ENCODE peak calls at places on chromosome 19, in four cellular contexts. V is neuronal stem cell, Y is upper lobe of right lung, P is A549. B is an unnamed sample.

GRCh38 chr19:7560271-7560670 is 24.8 kb downstream of the PNPLA6 start:
- DNase-seq in V (no peak), Y (no peak), P (no peak), B (no peak)

GRCh38 chr19:7522923-7523667 is 671 bp downstream of the MCOLN1 start:
- DNase-seq in V (no peak), Y (no peak), P (no peak), B (no peak)

GRCh38 chr19:17721821-17722220 is 2.5 kb downstream of the MAP1S start:
- DNase-seq in V (no peak), Y (peak; percentile 88), P (no peak), B (peak; percentile 25)

GRCh38 chr19:1222394-1222793 is 15.4 kb downstream of the CBARP start:
- DNase-seq in V (no peak), Y (no peak), P (no peak), B (no peak)

GRCh38 chr19:6103217-6103644 is 7.1 kb downstream of the RFX2 start:
- DNase-seq in V (no peak), Y (peak; percentile 79), P (no peak), B (peak; percentile 66)

GRCh38 chr19:54133957-54134590 is 3.5 kb upstream of the CNOT3 start:
- DNase-seq in V (no peak), Y (no peak), P (no peak), B (no peak)

GRCh38 chr19:44003461-44004134 is 841 bp downstream of the ZNF230 start:
- DNase-seq in V (no peak), Y (peak; percentile 57), P (peak; percentile 37), B (no peak)

GRCh38 chr19:42108527-42109389 is 23.5 kb downstream of the POU2F2 start:
- DNase-seq in V (peak; percentile 88), Y (peak; percentile 84), P (peak; percentile 98), B (peak; percentile 87)

GRCh38 chr19:33471111-33471996 is 50.2 kb downstream of the PEPD start:
- DNase-seq in V (no peak), Y (peak; percentile 26), P (no peak), B (no peak)

GRCh38 chr19:45141203-45141900 is 19.4 kb downstream of the NKPD1 start:
- DNase-seq in V (no peak), Y (no peak), P (no peak), B (no peak)

GRCh38 chr19:20969898-20970297 is 46.8 kb downstream of the ZNF85 start:
- DNase-seq in V (no peak), Y (no peak), P (no peak), B (no peak)

GRCh38 chr19:977058-977464 is 7.1 kb upstream of the WDR18 start:
- DNase-seq in V (no peak), Y (no peak), P (no peak), B (no peak)

GRCh38 chr19:40035996-40036395 is 20.0 kb downstream of the ZNF780B start:
- DNase-seq in V (no peak), Y (no peak), P (no peak), B (no peak)

GRCh38 chr19:40424637-40425449 is 949 bp downstream of the SERTAD1 start:
- DNase-seq in V (no peak), Y (no peak), P (no peak), B (no peak)

GRCh38 chr19:6613711-6614110 is 22.8 kb upstream of the CD70 start:
- DNase-seq in V (no peak), Y (no peak), P (no peak), B (no peak)

GRCh38 chr19:50552540-50552939 is 15.7 kb downstream of the LRRC4B start:
- DNase-seq in V (no peak), Y (no peak), P (no peak), B (no peak)

GRCh38 chr19:56837892-56838679 is 2.4 kb downstream of the PEG3 start:
- DNase-seq in V (peak; percentile 75), Y (peak; percentile 84), P (no peak), B (peak; percentile 46)

GRCh38 chr19:41302624-41303351 is 7.2 kb upstream of the CCDC97 start:
- DNase-seq in V (no peak), Y (peak; percentile 69), P (no peak), B (no peak)

GRCh38 chr19:29579308-29579910 is 26.7 kb upstream of the POP4 start:
- DNase-seq in V (no peak), Y (no peak), P (no peak), B (no peak)

GRCh38 chr19:5818594-5818993 is 13.7 kb downstream of the NRTN start:
- DNase-seq in V (no peak), Y (no peak), P (no peak), B (no peak)

GRCh38 chr19:33427801-33428626 is 54.5 kb downstream of the CEBPG start:
- DNase-seq in V (no peak), Y (peak; percentile 42), P (no peak), B (no peak)

GRCh38 chr19:7197169-7197759 is 97.0 kb downstream of the INSR start:
- DNase-seq in V (peak; percentile 75), Y (peak; percentile 94), P (peak; percentile 75), B (peak; percentile 93)

GRCh38 chr19:35459414-35460082 is 11.5 kb downstream of the FFAR2 start:
- DNase-seq in V (no peak), Y (peak; percentile 72), P (no peak), B (no peak)

GRCh38 chr19:19571387-19571786 is 33.3 kb downstream of the CILP2 start:
- DNase-seq in V (no peak), Y (no peak), P (no peak), B (no peak)

DNA sequence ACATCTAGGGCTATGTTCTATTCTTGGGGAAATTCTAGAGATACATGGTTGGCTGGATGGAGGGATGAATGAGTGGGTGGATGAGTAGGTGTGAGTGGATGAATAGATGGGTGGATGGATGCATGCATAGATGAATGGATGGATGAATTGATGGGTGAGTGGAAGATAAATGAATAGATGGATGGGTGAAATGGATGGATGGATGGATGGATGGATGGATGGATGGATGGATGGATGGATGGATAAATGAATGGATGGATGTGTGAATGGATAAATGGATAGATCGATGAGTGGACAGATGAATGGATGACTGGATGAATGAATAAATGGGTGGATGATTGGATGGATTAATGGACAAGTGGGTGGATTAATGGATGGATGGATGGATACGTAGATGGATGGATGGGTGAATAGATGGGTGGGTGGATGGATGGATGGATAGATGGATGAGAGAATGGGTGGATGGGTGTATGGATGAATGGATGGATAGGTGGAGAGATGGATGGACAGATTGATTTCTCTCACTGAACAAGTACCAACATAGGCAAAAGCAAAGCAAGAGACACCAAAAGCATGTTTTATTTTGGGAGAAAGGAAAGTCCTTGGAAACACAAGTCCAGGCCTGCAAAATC is 143.2 kb downstream of the TSHZ3 start:
- DNase-seq in V (no peak), Y (no peak), P (no peak), B (no peak)
- H3K4me1 ChIP-seq in V (no peaks in the 10 kb centered on the region), Y (no peaks in the 10 kb centered on the region), P (no peaks in the 10 kb centered on the region), B (no peaks in the 10 kb centered on the region)

GRCh38 chr19:51586103-51586728 is 15.1 kb downstream of the ZNF175 start:
- DNase-seq in V (no peak), Y (no peak), P (no peak), B (no peak)
- H3K4me1 ChIP-seq in V (no peaks in the 10 kb centered on the region), Y (no peaks in the 10 kb centered on the region), P (no peaks in the 10 kb centered on the region), B (no peaks in the 10 kb centered on the region)

GRCh38 chr19:13089857-13090507 is 12.7 kb downstream of the LYL1 start:
- DNase-seq in V (no peak), Y (no peak), P (no peak), B (no peak)
- H3K4me1 ChIP-seq in V (peaks cover 19% of the 10 kb centered on the region), Y (peaks cover 38% of the 10 kb centered on the region), P (peaks cover 41% of the 10 kb centered on the region), B (peaks cover 59% of the 10 kb centered on the region)

GRCh38 chr19:13033244-13033643 is 38.0 kb downstream of the NFIX start:
- DNase-seq in V (no peak), Y (no peak), P (no peak), B (no peak)
- H3K4me1 ChIP-seq in V (peaks cover 7% of the 10 kb centered on the region), Y (peaks cover 96% of the 10 kb centered on the region), P (peaks cover 17% of the 10 kb centered on the region), B (peaks cover 40% of the 10 kb centered on the region)

GRCh38 chr19:48321372-48321621 is 4.1 kb upstream of the EMP3 start:
- DNase-seq in V (peak; percentile 93), Y (peak; percentile 99), P (peak; percentile 99), B (peak; percentile 98)
- H3K4me1 ChIP-seq in V (peaks cover 17% of the 10 kb centered on the region), Y (peaks cover 42% of the 10 kb centered on the region), P (peaks cover 44% of the 10 kb centered on the region), B (peaks cover 25% of the 10 kb centered on the region)

GRCh38 chr19:49512970-49513745 is 697 bp downstream of the FCGRT start:
- DNase-seq in V (peak; percentile 53), Y (peak; percentile 85), P (no peak), B (no peak)

GRCh38 chr19:49513746-49514118 is 1.3 kb downstream of the FCGRT start:
- DNase-seq in V (no peak), Y (no peak), P (no peak), B (no peak)

GRCh38 chr19:49518033-49518432 is 5.6 kb downstream of the FCGRT start:
- DNase-seq in V (no peak), Y (no peak), P (no peak), B (no peak)

GRCh38 chr19:49514151-49514550 is 1.7 kb downstream of the FCGRT start:
- DNase-seq in V (no peak), Y (peak; percentile 70), P (no peak), B (no peak)

GRCh38 chr19:49515767-49516166 is 3.3 kb downstream of the FCGRT start:
- DNase-seq in V (no peak), Y (peak; percentile 79), P (no peak), B (peak; percentile 41)
- H3K4me1 ChIP-seq in V (peaks cover 9% of the 10 kb centered on the region), Y (peaks cover 33% of the 10 kb centered on the region), P (peaks cover 15% of the 10 kb centered on the region), B (peaks cover 7% of the 10 kb centered on the region)

DNA sequence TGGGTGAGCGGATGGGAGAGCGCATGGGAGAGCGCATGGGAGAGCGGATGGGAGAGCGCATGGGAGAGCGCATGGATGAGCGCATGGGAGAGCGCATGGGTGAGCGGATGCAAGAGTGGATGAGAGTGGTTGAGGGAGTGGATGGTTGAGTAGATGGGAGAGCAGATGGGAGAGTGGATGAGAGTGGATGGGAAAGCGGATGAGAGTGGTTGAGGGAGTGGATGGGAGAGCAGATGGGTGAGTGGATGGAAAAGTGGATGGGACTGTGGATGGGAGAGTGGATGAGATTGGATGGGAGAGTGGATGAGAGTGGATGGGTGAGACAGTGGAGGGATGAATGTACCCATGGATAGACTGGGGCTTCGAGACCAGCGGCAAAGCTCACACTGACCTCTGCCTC is 8.6 kb upstream of the TEKTIP1 start:
- DNase-seq in V (no peak), Y (no peak), P (no peak), B (no peak)
- H3K4me1 ChIP-seq in V (no peaks in the 10 kb centered on the region), Y (no peaks in the 10 kb centered on the region), P (no peaks in the 10 kb centered on the region), B (no peaks in the 10 kb centered on the region)

DNA sequence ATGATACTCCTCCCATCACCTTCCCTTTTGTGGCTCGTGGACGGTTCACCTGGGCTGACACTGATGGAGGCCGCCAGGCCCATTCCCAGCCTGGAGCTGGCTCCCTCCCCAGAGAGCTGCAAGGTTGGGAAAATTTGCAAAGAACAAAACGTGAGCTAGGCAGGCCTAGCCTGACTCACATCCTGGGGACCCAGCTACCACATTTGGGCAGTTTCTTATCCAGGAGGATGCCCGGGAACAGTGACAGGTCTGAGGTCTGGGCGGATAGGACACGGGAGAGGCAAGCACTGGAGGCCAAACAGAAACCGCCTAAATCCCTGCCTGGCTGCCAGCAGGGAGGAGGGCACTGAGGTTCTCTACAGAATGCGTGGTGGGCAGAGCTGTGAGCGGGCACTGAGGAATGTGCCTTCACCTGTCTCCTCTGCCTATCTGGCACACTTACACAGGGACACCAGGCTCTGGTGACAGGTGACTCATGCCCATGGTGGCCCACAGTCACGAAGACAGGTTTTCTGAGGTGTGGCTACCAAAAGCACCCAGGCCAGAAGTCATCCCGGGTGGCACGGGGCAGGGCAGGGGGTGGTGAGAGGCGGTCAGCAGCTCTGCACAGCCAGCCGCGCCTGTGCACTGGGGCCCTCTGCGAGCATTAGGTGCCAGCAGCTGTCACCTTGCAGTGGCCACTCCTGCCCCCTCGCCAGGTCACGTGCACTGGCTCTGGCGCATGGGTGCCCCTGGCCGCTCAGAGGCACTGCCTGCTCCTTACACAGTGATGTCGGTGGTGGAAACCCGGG is 23.2 kb downstream of the SH3GL1 start:
- DNase-seq in V (no peak), Y (no peak), P (no peak), B (no peak)
- H3K4me1 ChIP-seq in V (peaks cover 20% of the 10 kb centered on the region), Y (peaks cover 81% of the 10 kb centered on the region), P (peaks cover 69% of the 10 kb centered on the region), B (peaks cover 68% of the 10 kb centered on the region)